ENCODE peak calls at places on chromosomes 12 and 14, in four cellular contexts. Y, W, U and K are unnamed samples.

GRCh38 chr12:76863005-76863670 is 15.7 kb downstream of the CSRP2 start:
- DNase-seq in Y (no peak), W (no peak), U (no peak), K (no peak)

GRCh38 chr14:56659964-56660551 is 80.5 kb downstream of the TMEM260 start:
- DNase-seq in Y (peak; percentile 44), W (no peak), U (peak; percentile 90), K (peak; percentile 51)

GRCh38 chr14:76690502-76691105 is 70.7 kb upstream of the VASH1 start:
- DNase-seq in Y (no peak), W (no peak), U (no peak), K (no peak)

GRCh38 chr12:94684416-94684815 is 34.1 kb upstream of the TMCC3 start:
- DNase-seq in Y (no peak), W (no peak), U (no peak), K (no peak)

GRCh38 chr12:64883264-64884163 is 59.1 kb downstream of the TBC1D30 start:
- DNase-seq in Y (no peak), W (no peak), U (peak; percentile 18), K (no peak)

GRCh38 chr14:97602438-97603117 is 805.4 kb downstream of the VRK1 start:
- DNase-seq in Y (no peak), W (peak; percentile 5), U (no peak), K (no peak)

GRCh38 chr14:70856851-70857498 is 47.7 kb upstream of the MAP3K9 start:
- DNase-seq in Y (no peak), W (no peak), U (no peak), K (peak; percentile 40)

GRCh38 chr12:12323606-12324005 is 26.4 kb downstream of the MANSC1 start:
- DNase-seq in Y (no peak), W (no peak), U (no peak), K (no peak)

GRCh38 chr12:6961278-6961694 is 9.2 kb downstream of the PHB2 start:
- DNase-seq in Y (peak; percentile 51), W (peak; percentile 65), U (peak; percentile 67), K (peak; percentile 83)

GRCh38 chr12:16359512-16360491 is 12.4 kb downstream of the MGST1 start:
- DNase-seq in Y (peak; percentile 31), W (peak; percentile 76), U (peak; percentile 77), K (peak; percentile 66)

GRCh38 chr12:120228041-120228290 is 27.1 kb upstream of the RPLP0 start:
- DNase-seq in Y (no peak), W (no peak), U (no peak), K (no peak)

GRCh38 chr14:85529803-85530574 is at the start of gene FLRT2:
- DNase-seq in Y (no peak), W (peak; percentile 78), U (peak; percentile 88), K (peak; percentile 72)

GRCh38 chr14:29521526-29522137 is 406.0 kb downstream of the PRKD1 start:
- DNase-seq in Y (no peak), W (no peak), U (peak; percentile 54), K (peak; percentile 37)

GRCh38 chr12:52182898-52183543 is 8.8 kb downstream of the KRT80 start:
- DNase-seq in Y (no peak), W (no peak), U (no peak), K (peak; percentile 61)

GRCh38 chr12:93177208-93178153 is 200.2 kb upstream of the NUDT4 start:
- DNase-seq in Y (peak; percentile 52), W (no peak), U (no peak), K (no peak)

GRCh38 chr14:104095426-104096310 is 10.2 kb downstream of the ASPG start:
- DNase-seq in Y (no peak), W (no peak), U (no peak), K (no peak)

GRCh38 chr12:121334513-121335343 is 17.5 kb downstream of the ANAPC5 start:
- DNase-seq in Y (peak; percentile 65), W (no peak), U (peak; percentile 80), K (peak; percentile 66)

GRCh38 chr14:22106700-22107697 is 433.4 kb upstream of the OR4E1 start:
- DNase-seq in Y (no peak), W (no peak), U (no peak), K (no peak)

GRCh38 chr14:53331921-53332320 is 178.8 kb upstream of the DDHD1 start:
- DNase-seq in Y (no peak), W (no peak), U (no peak), K (no peak)

GRCh38 chr14:76050797-76051392 is 65.3 kb downstream of the IFT43 start:
- DNase-seq in Y (peak; percentile 33), W (peak; percentile 61), U (peak; percentile 76), K (peak; percentile 65)

GRCh38 chr14:79583738-79584405 is 627.4 kb downstream of the DIO2 start:
- DNase-seq in Y (no peak), W (no peak), U (no peak), K (peak; percentile 33)

GRCh38 chr12:111447571-111448265 is 42.0 kb downstream of the SH2B3 start:
- DNase-seq in Y (no peak), W (peak; percentile 42), U (peak; percentile 3), K (no peak)

GRCh38 chr12:32448581-32448980 is 49.2 kb downstream of the FGD4 start:
- DNase-seq in Y (no peak), W (no peak), U (no peak), K (peak; percentile 55)

GRCh38 chr14:65170768-65171251 is 68.5 kb upstream of the MAX start:
- DNase-seq in Y (no peak), W (peak; percentile 43), U (peak; percentile 43), K (no peak)
- TF ChIP-seq CTCF in Y (no peak), W (peak; percentile 22), U (peak; percentile 42), K (no peak)

GRCh38 chr12:54024127-54024526 is 4.1 kb upstream of the HOXC6 start:
- DNase-seq in Y (no peak), W (no peak), U (no peak), K (no peak)
- TF ChIP-seq CTCF in Y (no peak), W (no peak), U (no peak), K (no peak)

DNA sequence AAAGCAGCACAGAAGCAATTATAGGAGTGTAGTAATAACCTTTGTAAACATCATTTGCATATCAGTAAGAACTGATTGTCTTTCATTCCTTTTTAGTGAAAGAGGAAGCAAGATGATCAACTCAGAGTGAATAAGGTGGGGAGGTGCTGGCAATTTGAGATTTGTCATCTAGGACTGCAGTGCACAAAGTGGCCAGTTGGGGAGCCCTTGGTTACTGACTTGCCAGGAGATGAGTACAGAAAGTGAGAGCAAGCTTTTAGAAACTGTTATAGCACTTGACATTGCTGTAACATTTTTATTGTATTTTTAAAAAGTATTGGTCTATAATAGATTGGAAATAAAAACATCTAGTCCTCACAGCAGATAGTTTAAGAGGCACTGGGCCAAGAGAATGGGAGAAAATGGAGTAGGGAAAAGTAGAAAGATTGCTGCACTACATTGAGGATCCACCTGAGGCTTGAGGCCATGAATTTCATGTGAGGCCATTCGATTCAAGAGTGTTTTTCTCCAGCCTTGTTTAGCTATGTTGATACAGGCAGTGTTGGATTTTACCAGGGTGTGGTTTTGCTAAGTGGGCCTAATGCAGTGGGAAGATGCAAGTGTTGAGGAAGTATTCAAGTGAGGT is 98.2 kb downstream of the SNAPC1 start:
- DNase-seq in Y (peak; percentile 37), W (peak; percentile 76), U (peak; percentile 57), K (peak; percentile 60)
- TF ChIP-seq CTCF in Y (peak; percentile 69), W (peak; percentile 58), U (peak; percentile 77), K (peak; percentile 68)

GRCh38 chr12:62601765-62602444 is 135.3 kb downstream of the MON2 start:
- DNase-seq in Y (no peak), W (peak; percentile 39), U (no peak), K (no peak)

GRCh38 chr12:62604373-62604772 is 137.7 kb downstream of the MON2 start:
- DNase-seq in Y (no peak), W (no peak), U (no peak), K (no peak)

GRCh38 chr12:62603811-62604098 is 137.1 kb downstream of the MON2 start:
- DNase-seq in Y (no peak), W (no peak), U (no peak), K (no peak)

GRCh38 chr12:62603061-62603810 is 136.6 kb downstream of the MON2 start:
- DNase-seq in Y (peak; percentile 88), W (peak; percentile 89), U (peak; percentile 93), K (peak; percentile 87)

DNA sequence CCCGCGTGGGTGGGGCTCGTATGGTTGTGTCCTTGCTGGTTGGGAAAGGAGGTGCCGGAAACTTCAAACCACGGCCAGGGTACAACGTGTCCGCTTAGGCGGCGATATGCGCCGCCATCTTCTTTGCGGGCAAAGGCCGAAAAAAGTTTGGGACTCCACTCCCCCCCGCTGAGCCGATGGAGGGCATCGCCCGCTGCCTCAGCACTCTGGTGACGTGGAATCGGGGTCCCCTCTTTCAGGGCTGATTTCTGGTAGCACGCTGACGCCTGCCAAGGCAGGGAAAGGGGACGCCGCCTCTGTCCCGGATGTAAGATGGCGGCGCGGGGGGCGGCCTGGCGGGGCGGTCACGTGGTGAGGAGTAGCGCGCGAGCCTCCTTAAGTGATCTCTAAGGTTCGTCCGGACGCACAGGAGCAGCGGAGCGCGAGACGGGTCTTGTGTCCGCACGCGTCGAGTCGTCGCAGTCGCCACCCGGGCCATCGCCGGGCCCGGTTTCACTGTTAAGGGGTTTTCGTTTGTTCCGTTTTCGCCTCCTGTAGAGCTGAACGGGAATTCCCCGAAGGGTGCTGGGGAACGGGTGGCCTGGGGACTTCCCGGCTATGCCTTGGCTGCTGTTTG is 135.9 kb downstream of the MON2 start:
- DNase-seq in Y (peak; percentile 85), W (peak; percentile 90), U (peak; percentile 95), K (peak; percentile 87)
- TF ChIP-seq CTCF in Y (no peak), W (no peak), U (no peak), K (no peak)

GRCh38 chr12:78795934-78796445 is 68.6 kb upstream of the SYT1 start:
- DNase-seq in Y (no peak), W (no peak), U (no peak), K (no peak)
- TF ChIP-seq CTCF in Y (no peak), W (no peak), U (no peak), K (no peak)